ENCODE peak calls at places on chromosomes 1 and 21, in four cellular contexts. V is right lobe of liver, Z is lower lobe of right lung, B is omental fat pad. I is an unnamed sample.

GRCh38 chr1:95084317-95085176 is 11.8 kb upstream of the ALG14 start:
- DNase-seq in V (no peak), Z (no peak), B (no peak), I (peak; percentile 41)

GRCh38 chr1:180343931-180344406 is 113.9 kb downstream of the LHX4 start:
- DNase-seq in V (no peak), Z (no peak), B (no peak), I (peak; percentile 48)

GRCh38 chr1:160206421-160207117 is 1.4 kb downstream of the PEA15 start:
- DNase-seq in V (no peak), Z (no peak), B (no peak), I (peak; percentile 92)

GRCh38 chr1:50522943-50523342 is 99.7 kb upstream of the DMRTA2 start:
- DNase-seq in V (no peak), Z (no peak), B (no peak), I (no peak)

GRCh38 chr1:11473635-11474034 is 5.3 kb upstream of the DISP3 start:
- DNase-seq in V (no peak), Z (no peak), B (no peak), I (peak; percentile 4)

GRCh38 chr1:56194911-56195310 is 384.5 kb downstream of the PLPP3 start:
- DNase-seq in V (no peak), Z (no peak), B (no peak), I (peak; percentile 60)

GRCh38 chr1:10211805-10212405 is 1.5 kb downstream of the KIF1B start:
- DNase-seq in V (no peak), Z (no peak), B (no peak), I (no peak)

GRCh38 chr1:95040032-95040525 is 32.7 kb downstream of the ALG14 start:
- DNase-seq in V (no peak), Z (no peak), B (no peak), I (no peak)

GRCh38 chr1:222387020-222387816 is 160.7 kb downstream of the HHIPL2 start:
- DNase-seq in V (no peak), Z (no peak), B (no peak), I (no peak)

GRCh38 chr21:32494946-32495703 is 82.6 kb downstream of the EVA1C start:
- DNase-seq in V (no peak), Z (no peak), B (no peak), I (peak; percentile 80)

GRCh38 chr1:4759671-4760070 is 105.3 kb downstream of the AJAP1 start:
- DNase-seq in V (no peak), Z (no peak), B (no peak), I (no peak)

GRCh38 chr1:21913763-21914162 is 23.3 kb downstream of the HSPG2 start:
- DNase-seq in V (no peak), Z (no peak), B (no peak), I (no peak)

GRCh38 chr1:100463809-100464424 is 74.0 kb upstream of the GPR88 start:
- DNase-seq in V (peak; percentile 76), Z (peak; percentile 71), B (no peak), I (peak; percentile 81)

GRCh38 chr1:191641420-191642215 is 516.6 kb upstream of the RGS18 start:
- DNase-seq in V (no peak), Z (no peak), B (no peak), I (peak; percentile 76)

GRCh38 chr1:201568859-201569294 is 29.9 kb downstream of the NAV1 start:
- DNase-seq in V (no peak), Z (peak; percentile 40), B (no peak), I (no peak)

GRCh38 chr21:38839683-38840286 is 34.1 kb downstream of the ETS2 start:
- DNase-seq in V (no peak), Z (no peak), B (no peak), I (peak; percentile 93)

GRCh38 chr1:62436039-62436465 is 797 bp upstream of the USP1 start:
- DNase-seq in V (peak; percentile 97), Z (peak; percentile 98), B (peak; percentile 76), I (no peak)

GRCh38 chr1:67446893-67447292 is 16.7 kb upstream of the SERBP1 start:
- DNase-seq in V (no peak), Z (no peak), B (no peak), I (no peak)

GRCh38 chr1:240691521-240692338 is 79.8 kb upstream of the GREM2 start:
- DNase-seq in V (peak; percentile 58), Z (no peak), B (no peak), I (peak; percentile 43)

GRCh38 chr1:39297534-39297933 is 93.0 kb downstream of the MACF1 start:
- DNase-seq in V (no peak), Z (no peak), B (no peak), I (no peak)

GRCh38 chr21:33936221-33937038 is 20.8 kb upstream of the ATP5PO start:
- DNase-seq in V (no peak), Z (no peak), B (no peak), I (peak; percentile 42)

GRCh38 chr1:3612123-3612522 is 815 bp upstream of the MEGF6 start:
- DNase-seq in V (no peak), Z (no peak), B (no peak), I (no peak)
- TF ChIP-seq CTCF in V (no peak), Z (no peak), B (no peak), I (no peak)

GRCh38 chr1:8464987-8465386 is 147.1 kb downstream of the SLC45A1 start:
- DNase-seq in V (no peak), Z (no peak), B (no peak), I (peak; percentile 17)
- TF ChIP-seq CTCF in V (no peak), Z (peak; percentile 12), B (no peak), I (no peak)

GRCh38 chr1:40808444-40808843 is 24.9 kb downstream of the KCNQ4 start:
- DNase-seq in V (no peak), Z (no peak), B (no peak), I (no peak)

GRCh38 chr1:40808909-40809308 is 25.3 kb downstream of the KCNQ4 start:
- DNase-seq in V (no peak), Z (no peak), B (no peak), I (no peak)

GRCh38 chr1:40806724-40807675 is 23.4 kb downstream of the KCNQ4 start:
- DNase-seq in V (no peak), Z (no peak), B (no peak), I (peak; percentile 39)

GRCh38 chr1:40815420-40815819 is 31.8 kb downstream of the KCNQ4 start:
- DNase-seq in V (no peak), Z (no peak), B (no peak), I (no peak)

DNA sequence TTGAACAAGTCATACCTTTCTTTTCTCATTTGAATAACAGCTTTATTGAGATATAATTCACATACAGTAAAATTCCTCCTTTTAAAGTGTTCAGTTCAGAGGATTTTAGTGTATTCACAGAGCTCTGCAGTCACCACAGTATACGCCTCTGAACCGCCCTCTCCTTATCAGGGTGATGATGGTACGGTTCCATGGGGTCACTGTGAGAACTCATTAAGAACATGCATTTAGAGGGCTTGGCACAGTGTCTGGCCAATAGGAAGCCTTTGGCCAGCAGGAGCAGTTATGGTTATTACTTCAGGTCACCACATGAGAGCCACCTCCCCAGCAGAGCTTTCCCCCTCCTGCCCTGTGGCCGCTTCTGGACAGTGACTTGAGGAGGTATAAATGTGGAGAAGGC is 27.3 kb downstream of the KCNQ4 start:
- DNase-seq in V (no peak), Z (no peak), B (no peak), I (no peak)
- TF ChIP-seq CTCF in V (no peak), Z (no peak), B (no peak), I (no peak)

GRCh38 chr21:42101246-42101645 is 30.1 kb downstream of the UMODL1 start:
- DNase-seq in V (no peak), Z (no peak), B (no peak), I (no peak)

GRCh38 chr21:42102946-42103345 is 31.8 kb downstream of the UMODL1 start:
- DNase-seq in V (no peak), Z (no peak), B (no peak), I (no peak)

GRCh38 chr21:42103843-42104242 is 32.7 kb downstream of the UMODL1 start:
- DNase-seq in V (no peak), Z (no peak), B (no peak), I (no peak)

GRCh38 chr21:42102516-42102915 is 31.4 kb downstream of the UMODL1 start:
- DNase-seq in V (no peak), Z (no peak), B (no peak), I (no peak)

GRCh38 chr21:42102063-42102462 is 30.9 kb downstream of the UMODL1 start:
- DNase-seq in V (no peak), Z (no peak), B (no peak), I (no peak)
- TF ChIP-seq CTCF in V (no peak), Z (no peak), B (no peak), I (no peak)

GRCh38 chr1:244137725-244138124 is 86.6 kb downstream of the ZBTB18 start:
- DNase-seq in V (no peak), Z (no peak), B (no peak), I (no peak)

GRCh38 chr1:244138399-244138798 is 87.3 kb downstream of the ZBTB18 start:
- DNase-seq in V (no peak), Z (no peak), B (no peak), I (no peak)

GRCh38 chr1:244140420-244140819 is 89.3 kb downstream of the ZBTB18 start:
- DNase-seq in V (no peak), Z (no peak), B (no peak), I (no peak)

DNA sequence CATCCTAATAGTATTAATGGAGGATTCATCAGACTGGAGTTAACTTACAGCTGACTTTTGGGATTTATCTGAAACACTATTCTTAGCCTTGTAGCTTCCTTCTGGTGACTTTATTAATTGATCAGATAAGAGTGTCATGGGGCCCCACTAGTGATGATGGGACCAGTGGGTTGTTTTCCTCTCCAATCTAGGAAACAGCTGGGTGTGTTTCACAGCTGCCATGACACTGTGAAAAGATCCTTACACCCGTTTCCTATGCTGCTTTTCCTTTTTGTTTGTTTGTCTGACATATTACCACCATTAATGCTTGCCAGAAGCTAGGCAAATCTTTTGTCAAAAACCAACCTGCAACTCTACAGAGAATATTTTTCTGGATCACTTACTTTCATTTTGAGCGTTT is 86.2 kb downstream of the ZBTB18 start:
- DNase-seq in V (no peak), Z (no peak), B (no peak), I (no peak)
- TF ChIP-seq CTCF in V (no peak), Z (no peak), B (no peak), I (no peak)

GRCh38 chr1:83581747-83582146 is 417.2 kb downstream of the TTLL7 start:
- DNase-seq in V (no peak), Z (no peak), B (no peak), I (no peak)

GRCh38 chr1:83588140-83588539 is 410.8 kb downstream of the TTLL7 start:
- DNase-seq in V (no peak), Z (no peak), B (no peak), I (no peak)

GRCh38 chr1:83583351-83584014 is 415.4 kb downstream of the TTLL7 start:
- DNase-seq in V (peak; percentile 55), Z (no peak), B (no peak), I (peak; percentile 3)
- TF ChIP-seq CTCF in V (peak; percentile 40), Z (no peak), B (no peak), I (no peak)

DNA sequence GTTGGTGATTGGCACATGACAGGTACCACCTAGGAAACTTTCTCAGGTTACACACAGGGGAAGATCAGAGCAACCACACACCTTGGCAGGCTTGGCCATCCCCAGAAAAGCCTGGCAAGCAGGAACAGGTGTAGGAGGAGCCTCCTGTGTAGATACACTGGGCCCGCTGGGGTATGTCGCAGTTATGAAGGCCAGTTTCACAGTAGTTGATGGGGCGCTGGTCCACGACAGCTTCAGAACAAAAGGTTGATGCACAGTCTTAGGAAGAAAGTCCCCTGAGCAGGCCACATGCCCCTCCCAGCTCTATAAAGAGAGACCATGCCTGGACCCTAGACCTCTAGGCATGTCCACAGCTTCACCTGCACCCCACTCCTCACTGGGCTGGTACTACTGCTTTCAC is 51.6 kb downstream of the NID1 start:
- DNase-seq in V (no peak), Z (no peak), B (no peak), I (no peak)
- TF ChIP-seq CTCF in V (no peak), Z (no peak), B (no peak), I (no peak)

I was measured in cardiac fibroblast.